ENCODE peak calls at places on chromosomes 2 and 18, in six cellular contexts. One of them, this sample, is unnamed.
A peak's percentile ranks its signal among the peaks of the same experiment; 100 is the strongest.

GRCh38 chr2:168326578-168326977 is 79.2 kb upstream of the STK39 start:
- DNase-seq in H9: no peak
- DNase-seq in HCT116: no peak
- DNase-seq in CD8-positive, alpha-beta memory T cell: no peak
- DNase-seq in foreskin keratinocyte: no peak
- DNase-seq in PC-3: no peak
- DNase-seq in this sample: no peak

GRCh38 chr18:77124452-77124922 is 8.1 kb downstream of the MBP start:
- DNase-seq in H9: no peak
- DNase-seq in foreskin keratinocyte: no peak
- DNase-seq in PC-3: peak; percentile 23
- DNase-seq in HCT116: no peak
- DNase-seq in CD8-positive, alpha-beta memory T cell: peak; percentile 50
- DNase-seq in this sample: no peak

GRCh38 chr2:96872591-96873349 is 2.9 kb upstream of the SEMA4C start:
- DNase-seq in PC-3: peak; percentile 40
- DNase-seq in CD8-positive, alpha-beta memory T cell: no peak
- DNase-seq in foreskin keratinocyte: no peak
- DNase-seq in H9: no peak
- DNase-seq in HCT116: no peak
- DNase-seq in this sample: no peak

GRCh38 chr18:52903858-52904257 is 563.9 kb downstream of the DCC start:
- DNase-seq in HCT116: no peak
- DNase-seq in CD8-positive, alpha-beta memory T cell: no peak
- DNase-seq in PC-3: peak; percentile 25
- DNase-seq in H9: peak; percentile 43
- DNase-seq in foreskin keratinocyte: peak; percentile 17
- DNase-seq in this sample: no peak

GRCh38 chr2:220394433-220394832 is 767.0 kb downstream of the SLC4A3 start:
- DNase-seq in PC-3: peak; percentile 68
- DNase-seq in foreskin keratinocyte: peak; percentile 49
- DNase-seq in HCT116: no peak
- DNase-seq in H9: no peak
- DNase-seq in CD8-positive, alpha-beta memory T cell: no peak
- DNase-seq in this sample: no peak

GRCh38 chr18:55322176-55322735 is 265.7 kb downstream of the TCF4 start:
- DNase-seq in HCT116: no peak
- DNase-seq in H9: peak; percentile 76
- DNase-seq in PC-3: peak; percentile 81
- DNase-seq in CD8-positive, alpha-beta memory T cell: no peak
- DNase-seq in foreskin keratinocyte: peak; percentile 80
- DNase-seq in this sample: no peak

GRCh38 chr2:116809074-116809473 is 1005.4 kb upstream of the DDX18 start:
- DNase-seq in CD8-positive, alpha-beta memory T cell: no peak
- DNase-seq in HCT116: no peak
- DNase-seq in H9: no peak
- DNase-seq in PC-3: peak; percentile 74
- DNase-seq in foreskin keratinocyte: no peak
- DNase-seq in this sample: no peak

GRCh38 chr2:26068602-26069298 is 34.9 kb downstream of the RAB10 start:
- DNase-seq in CD8-positive, alpha-beta memory T cell: peak; percentile 14
- DNase-seq in PC-3: peak; percentile 91
- DNase-seq in H9: no peak
- DNase-seq in foreskin keratinocyte: peak; percentile 83
- DNase-seq in HCT116: peak; percentile 46
- DNase-seq in this sample: peak; percentile 30

DNA sequence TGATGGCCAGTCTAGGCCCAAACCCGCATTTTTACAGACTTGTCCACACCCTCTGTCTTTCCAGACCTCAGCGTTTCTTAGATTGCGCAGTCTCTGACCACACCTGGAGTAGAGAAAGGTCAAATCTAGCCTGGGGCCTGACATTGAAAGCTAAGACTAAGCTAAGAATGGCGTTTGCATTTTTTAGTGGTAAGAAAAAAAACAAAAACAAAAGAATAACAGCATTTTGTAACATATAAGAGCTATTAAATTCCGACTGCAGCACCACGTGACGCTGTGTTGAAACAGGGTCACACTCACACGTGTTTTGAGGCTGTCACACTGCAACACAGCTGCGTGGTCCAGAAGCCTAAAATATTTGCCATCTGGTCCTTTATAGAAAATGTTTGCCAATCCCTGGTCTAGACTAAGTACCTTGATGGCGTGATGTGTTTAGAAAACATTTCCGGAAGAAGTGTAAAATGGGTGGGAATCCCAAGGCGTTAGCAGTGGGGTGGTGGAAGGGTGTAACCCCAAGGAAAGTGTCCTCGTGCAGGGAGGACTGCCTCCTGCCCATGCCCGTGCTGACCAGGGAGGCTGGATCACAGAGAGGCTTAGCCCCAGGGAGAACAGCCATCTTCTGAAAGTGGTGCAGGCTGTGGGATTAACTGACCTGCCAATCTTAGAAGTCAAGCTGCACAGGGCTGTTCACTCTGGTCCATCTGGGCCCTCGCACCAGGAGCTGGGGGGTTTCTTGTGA is 51.7 kb upstream of the PXDN start:
- DNase-seq in HCT116: no peak
- DNase-seq in PC-3: no peak
- DNase-seq in foreskin keratinocyte: no peak
- DNase-seq in H9: no peak
- DNase-seq in CD8-positive, alpha-beta memory T cell: no peak
- DNase-seq in this sample: no peak
- H3K27me3 ChIP-seq in HCT116: no peaks in the 10 kb centered on the region
- H3K27me3 ChIP-seq in PC-3: peaks cover 16% of the 10 kb centered on the region
- H3K27me3 ChIP-seq in foreskin keratinocyte: peaks cover 7% of the 10 kb centered on the region
- H3K27me3 ChIP-seq in H9: no peaks in the 10 kb centered on the region
- H3K27me3 ChIP-seq in CD8-positive, alpha-beta memory T cell: no peaks in the 10 kb centered on the region
- H3K27me3 ChIP-seq in this sample: no peaks in the 10 kb centered on the region

GRCh38 chr2:105519516-105519915 is 120.7 kb upstream of the FHL2 start:
- DNase-seq in foreskin keratinocyte: no peak
- DNase-seq in HCT116: no peak
- DNase-seq in CD8-positive, alpha-beta memory T cell: no peak
- DNase-seq in H9: no peak
- DNase-seq in PC-3: no peak
- DNase-seq in this sample: no peak
- H3K27ac ChIP-seq in foreskin keratinocyte: no peak overlapping the region
- H3K27ac ChIP-seq in HCT116: no peak overlapping the region
- H3K27ac ChIP-seq in CD8-positive, alpha-beta memory T cell: no peak overlapping the region
- H3K27ac ChIP-seq in H9: no peak overlapping the region
- H3K27ac ChIP-seq in PC-3: no peak overlapping the region
- H3K27ac ChIP-seq in this sample: no peak overlapping the region

GRCh38 chr2:70891572-70892356 is 43.9 kb upstream of the ATP6V1B1 start:
- DNase-seq in CD8-positive, alpha-beta memory T cell: no peak
- DNase-seq in HCT116: no peak
- DNase-seq in foreskin keratinocyte: no peak
- DNase-seq in PC-3: no peak
- DNase-seq in H9: no peak
- DNase-seq in this sample: no peak
- H3K27me3 ChIP-seq in CD8-positive, alpha-beta memory T cell: peaks cover 47% of the 10 kb centered on the region
- H3K27me3 ChIP-seq in HCT116: no peaks in the 10 kb centered on the region
- H3K27me3 ChIP-seq in foreskin keratinocyte: peaks cover 100% of the 10 kb centered on the region
- H3K27me3 ChIP-seq in PC-3: peaks cover 35% of the 10 kb centered on the region
- H3K27me3 ChIP-seq in H9: peaks cover 97% of the 10 kb centered on the region
- H3K27me3 ChIP-seq in this sample: peaks cover 99% of the 10 kb centered on the region

DNA sequence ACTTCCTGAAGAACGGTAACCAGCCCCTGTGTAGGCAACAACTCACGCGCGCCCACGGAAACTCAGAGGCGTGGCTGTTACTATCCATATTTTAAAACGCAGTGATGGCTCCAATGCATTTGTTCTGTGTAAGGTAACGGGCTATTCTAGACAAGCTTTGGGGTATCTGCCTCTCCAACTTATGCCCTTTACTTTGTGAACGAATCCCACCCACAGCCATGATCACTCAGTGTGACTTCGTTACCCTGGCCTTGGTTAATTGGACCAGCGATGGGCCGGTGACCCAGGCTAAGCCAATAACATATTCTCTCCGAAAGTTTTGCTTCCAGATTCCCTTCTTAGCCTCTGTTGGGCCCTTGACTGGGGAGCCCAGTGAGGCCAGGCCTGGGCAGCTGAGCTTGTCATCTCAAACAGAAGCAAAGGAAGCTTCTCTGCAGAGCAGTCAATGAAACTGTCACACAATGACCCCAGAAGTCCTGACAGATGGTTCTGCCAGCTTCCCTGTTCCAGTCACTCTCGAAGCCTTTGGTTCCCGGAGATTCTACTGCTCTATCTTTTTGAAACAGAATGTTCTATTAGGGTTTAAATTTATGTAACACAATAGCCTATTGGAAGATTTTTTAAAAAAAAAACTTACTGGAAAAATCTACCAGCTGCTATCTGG is 30.7 kb upstream of the ROCK2 start:
- DNase-seq in H9: no peak
- DNase-seq in CD8-positive, alpha-beta memory T cell: no peak
- DNase-seq in PC-3: no peak
- DNase-seq in foreskin keratinocyte: no peak
- DNase-seq in HCT116: no peak
- DNase-seq in this sample: no peak
- H3K27ac ChIP-seq in H9: no peak overlapping the region
- H3K27ac ChIP-seq in CD8-positive, alpha-beta memory T cell: no peak overlapping the region
- H3K27ac ChIP-seq in PC-3: peak overlapping the region; percentile 94
- H3K27ac ChIP-seq in foreskin keratinocyte: peak overlapping the region; percentile 29
- H3K27ac ChIP-seq in HCT116: peak overlapping the region; percentile 29
- H3K27ac ChIP-seq in this sample: no peak overlapping the region

DNA sequence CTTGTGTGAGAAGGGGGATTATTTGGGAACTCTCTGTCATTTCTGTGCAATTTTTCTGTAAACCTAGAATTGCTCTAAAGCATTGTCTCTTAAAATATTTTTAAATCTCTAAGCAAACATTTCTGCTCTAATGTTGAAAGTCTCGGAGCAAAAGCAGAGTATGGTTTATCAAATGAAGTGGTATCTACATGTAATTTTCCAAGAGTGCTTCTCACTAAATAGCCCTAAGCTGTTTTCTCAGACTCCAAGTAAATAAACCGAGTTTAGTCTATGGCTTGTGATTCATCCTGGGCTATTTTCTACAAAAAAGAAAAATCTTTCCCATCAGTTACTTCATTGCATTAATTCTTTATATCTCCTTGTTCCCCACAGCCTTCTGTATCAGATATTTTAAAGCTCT is 90.8 kb downstream of the METTL4 start:
- DNase-seq in PC-3: peak; percentile 68
- DNase-seq in H9: no peak
- DNase-seq in CD8-positive, alpha-beta memory T cell: no peak
- DNase-seq in HCT116: no peak
- DNase-seq in foreskin keratinocyte: no peak
- DNase-seq in this sample: no peak
- H3K27me3 ChIP-seq in PC-3: no peaks in the 10 kb centered on the region
- H3K27me3 ChIP-seq in H9: no peaks in the 10 kb centered on the region
- H3K27me3 ChIP-seq in CD8-positive, alpha-beta memory T cell: peaks cover 5% of the 10 kb centered on the region
- H3K27me3 ChIP-seq in HCT116: no peaks in the 10 kb centered on the region
- H3K27me3 ChIP-seq in foreskin keratinocyte: no peaks in the 10 kb centered on the region
- H3K27me3 ChIP-seq in this sample: peaks cover 10% of the 10 kb centered on the region

GRCh38 chr2:109128048-109128465 is 948 bp upstream of the SH3RF3 start:
- DNase-seq in CD8-positive, alpha-beta memory T cell: peak; percentile 69
- DNase-seq in H9: peak; percentile 91
- DNase-seq in foreskin keratinocyte: peak; percentile 43
- DNase-seq in PC-3: peak; percentile 88
- DNase-seq in HCT116: peak; percentile 26
- DNase-seq in this sample: peak; percentile 51
- H3K27ac ChIP-seq in CD8-positive, alpha-beta memory T cell: no peak overlapping the region
- H3K27ac ChIP-seq in H9: no peak overlapping the region
- H3K27ac ChIP-seq in foreskin keratinocyte: no peak overlapping the region
- H3K27ac ChIP-seq in PC-3: peak overlapping the region; percentile 12
- H3K27ac ChIP-seq in HCT116: no peak overlapping the region
- H3K27ac ChIP-seq in this sample: no peak overlapping the region

This sample was measured in CD4-positive, alpha-beta T cell.